ENCODE peak calls at places on chromosomes 1 and 21, in eight cellular contexts. One of them, this sample, is unnamed.

GRCh38 chr1:160032165-160032827 is 506 bp upstream of the PIGM start:
- DNase-seq in uterus: no peak
- DNase-seq in esophagus squamous epithelium: no peak
- DNase-seq in lower lobe of right lung: no peak
- DNase-seq in heart right ventricle: no peak
- DNase-seq in neural progenitor cell: peak
- DNase-seq in IMR-90: no peak
- DNase-seq in fibroblast of the aortic adventitia: peak
- DNase-seq in this sample: no peak

GRCh38 chr21:32302560-32302959 is 3.9 kb downstream of the MRAP start:
- DNase-seq in lower lobe of right lung: no peak
- DNase-seq in esophagus squamous epithelium: no peak
- DNase-seq in neural progenitor cell: no peak
- DNase-seq in fibroblast of the aortic adventitia: no peak
- DNase-seq in uterus: no peak
- DNase-seq in IMR-90: no peak
- DNase-seq in heart right ventricle: no peak
- DNase-seq in this sample: no peak

GRCh38 chr1:234579967-234580366 is 30.0 kb downstream of the IRF2BP2 start:
- DNase-seq in heart right ventricle: no peak
- DNase-seq in uterus: no peak
- DNase-seq in IMR-90: no peak
- DNase-seq in fibroblast of the aortic adventitia: no peak
- DNase-seq in esophagus squamous epithelium: no peak
- DNase-seq in neural progenitor cell: no peak
- DNase-seq in lower lobe of right lung: no peak
- DNase-seq in this sample: no peak

GRCh38 chr1:36553591-36554417 is 71.1 kb upstream of the CSF3R start:
- DNase-seq in uterus: no peak
- DNase-seq in neural progenitor cell: peak
- DNase-seq in lower lobe of right lung: peak
- DNase-seq in fibroblast of the aortic adventitia: peak
- DNase-seq in heart right ventricle: peak
- DNase-seq in esophagus squamous epithelium: no peak
- DNase-seq in IMR-90: peak
- DNase-seq in this sample: peak

GRCh38 chr1:172906778-172907592 is 143.8 kb downstream of the TNFSF18 start:
- DNase-seq in IMR-90: peak
- DNase-seq in esophagus squamous epithelium: no peak
- DNase-seq in fibroblast of the aortic adventitia: peak
- DNase-seq in heart right ventricle: no peak
- DNase-seq in lower lobe of right lung: no peak
- DNase-seq in neural progenitor cell: no peak
- DNase-seq in uterus: no peak
- DNase-seq in this sample: no peak

GRCh38 chr1:15191785-15192184 is 38.2 kb downstream of the TMEM51 start:
- DNase-seq in esophagus squamous epithelium: no peak
- DNase-seq in heart right ventricle: no peak
- DNase-seq in IMR-90: no peak
- DNase-seq in neural progenitor cell: no peak
- DNase-seq in fibroblast of the aortic adventitia: no peak
- DNase-seq in uterus: no peak
- DNase-seq in lower lobe of right lung: no peak
- DNase-seq in this sample: no peak

GRCh38 chr1:84644472-84644871 is 45.8 kb downstream of the SSX2IP start:
- DNase-seq in esophagus squamous epithelium: no peak
- DNase-seq in neural progenitor cell: no peak
- DNase-seq in uterus: no peak
- DNase-seq in IMR-90: no peak
- DNase-seq in lower lobe of right lung: no peak
- DNase-seq in fibroblast of the aortic adventitia: no peak
- DNase-seq in heart right ventricle: no peak
- DNase-seq in this sample: no peak

GRCh38 chr1:47407481-47407880 is 8.6 kb upstream of the FOXE3 start:
- DNase-seq in fibroblast of the aortic adventitia: no peak
- DNase-seq in IMR-90: peak
- DNase-seq in neural progenitor cell: no peak
- DNase-seq in heart right ventricle: no peak
- DNase-seq in esophagus squamous epithelium: no peak
- DNase-seq in lower lobe of right lung: no peak
- DNase-seq in uterus: no peak
- DNase-seq in this sample: no peak

GRCh38 chr1:110060034-110060661 is 10.3 kb downstream of the ALX3 start:
- DNase-seq in heart right ventricle: peak
- DNase-seq in uterus: peak
- DNase-seq in esophagus squamous epithelium: no peak
- DNase-seq in lower lobe of right lung: peak
- DNase-seq in IMR-90: no peak
- DNase-seq in neural progenitor cell: peak
- DNase-seq in fibroblast of the aortic adventitia: peak
- DNase-seq in this sample: no peak

GRCh38 chr1:17011439-17012307 is at the start of gene ATP13A2:
- DNase-seq in heart right ventricle: peak
- DNase-seq in neural progenitor cell: peak
- DNase-seq in esophagus squamous epithelium: no peak
- DNase-seq in uterus: peak
- DNase-seq in lower lobe of right lung: peak
- DNase-seq in fibroblast of the aortic adventitia: peak
- DNase-seq in IMR-90: peak
- DNase-seq in this sample: peak

GRCh38 chr21:46092026-46092764 is 5.7 kb upstream of the COL6A2 start:
- DNase-seq in IMR-90: peak
- DNase-seq in heart right ventricle: peak
- DNase-seq in fibroblast of the aortic adventitia: peak
- DNase-seq in uterus: peak
- DNase-seq in esophagus squamous epithelium: no peak
- DNase-seq in lower lobe of right lung: no peak
- DNase-seq in neural progenitor cell: no peak
- DNase-seq in this sample: peak

GRCh38 chr1:201703646-201704438 is 125.1 kb upstream of the IPO9 start:
- DNase-seq in fibroblast of the aortic adventitia: peak
- DNase-seq in heart right ventricle: peak
- DNase-seq in IMR-90: peak
- DNase-seq in neural progenitor cell: peak
- DNase-seq in uterus: peak
- DNase-seq in esophagus squamous epithelium: no peak
- DNase-seq in lower lobe of right lung: peak
- DNase-seq in this sample: peak

GRCh38 chr1:198631292-198631691 is 7.5 kb upstream of the PTPRC start:
- DNase-seq in neural progenitor cell: no peak
- DNase-seq in IMR-90: no peak
- DNase-seq in lower lobe of right lung: no peak
- DNase-seq in heart right ventricle: no peak
- DNase-seq in uterus: no peak
- DNase-seq in fibroblast of the aortic adventitia: no peak
- DNase-seq in esophagus squamous epithelium: no peak
- DNase-seq in this sample: no peak

GRCh38 chr1:91766883-91767282 is 119.1 kb downstream of the TGFBR3 start:
- DNase-seq in lower lobe of right lung: no peak
- DNase-seq in heart right ventricle: no peak
- DNase-seq in IMR-90: no peak
- DNase-seq in esophagus squamous epithelium: no peak
- DNase-seq in neural progenitor cell: no peak
- DNase-seq in uterus: no peak
- DNase-seq in fibroblast of the aortic adventitia: no peak
- DNase-seq in this sample: no peak

GRCh38 chr1:41626616-41627375 is 142.3 kb upstream of the EDN2 start:
- DNase-seq in uterus: no peak
- DNase-seq in fibroblast of the aortic adventitia: peak
- DNase-seq in esophagus squamous epithelium: no peak
- DNase-seq in neural progenitor cell: no peak
- DNase-seq in heart right ventricle: no peak
- DNase-seq in lower lobe of right lung: no peak
- DNase-seq in IMR-90: peak
- DNase-seq in this sample: no peak

GRCh38 chr1:224506141-224506814 is 71.7 kb upstream of the WDR26 start:
- DNase-seq in neural progenitor cell: peak
- DNase-seq in esophagus squamous epithelium: no peak
- DNase-seq in lower lobe of right lung: no peak
- DNase-seq in heart right ventricle: no peak
- DNase-seq in IMR-90: peak
- DNase-seq in fibroblast of the aortic adventitia: no peak
- DNase-seq in uterus: no peak
- DNase-seq in this sample: peak

GRCh38 chr1:10514490-10515235 is 39.9 kb downstream of the PEX14 start:
- DNase-seq in lower lobe of right lung: no peak
- DNase-seq in neural progenitor cell: peak
- DNase-seq in heart right ventricle: no peak
- DNase-seq in esophagus squamous epithelium: no peak
- DNase-seq in fibroblast of the aortic adventitia: peak
- DNase-seq in IMR-90: peak
- DNase-seq in uterus: no peak
- DNase-seq in this sample: no peak

GRCh38 chr1:43063394-43064219 is 104.9 kb upstream of the SLC2A1 start:
- DNase-seq in lower lobe of right lung: no peak
- DNase-seq in uterus: no peak
- DNase-seq in neural progenitor cell: no peak
- DNase-seq in esophagus squamous epithelium: no peak
- DNase-seq in heart right ventricle: no peak
- DNase-seq in fibroblast of the aortic adventitia: no peak
- DNase-seq in IMR-90: no peak
- DNase-seq in this sample: peak

DNA sequence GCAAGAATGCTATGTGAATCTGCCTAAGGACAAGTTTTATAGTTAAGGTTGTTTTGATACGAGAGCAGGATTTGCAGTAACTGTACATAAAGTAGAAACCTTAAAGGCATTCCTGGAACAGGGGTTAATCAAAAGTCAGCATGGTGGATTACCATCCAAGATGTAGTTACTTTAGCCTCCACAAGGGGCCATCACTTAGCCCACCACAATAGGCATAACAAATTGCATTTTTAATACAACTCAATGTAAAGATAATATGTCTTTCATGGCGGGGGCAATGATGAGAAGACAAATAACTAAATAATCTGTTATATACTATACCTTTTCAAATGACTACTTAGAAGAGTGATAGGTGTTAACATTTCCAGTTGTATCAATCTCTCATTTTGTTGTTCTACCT is 611.2 kb upstream of the ADGRL4 start:
- DNase-seq in uterus: no peak
- DNase-seq in fibroblast of the aortic adventitia: no peak
- DNase-seq in heart right ventricle: no peak
- DNase-seq in neural progenitor cell: no peak
- DNase-seq in lower lobe of right lung: no peak
- DNase-seq in esophagus squamous epithelium: no peak
- DNase-seq in IMR-90: no peak
- DNase-seq in this sample: no peak
- H3K4me3 ChIP-seq in uterus: no peak
- H3K4me3 ChIP-seq in fibroblast of the aortic adventitia: no peak
- H3K4me3 ChIP-seq in heart right ventricle: no peak
- H3K4me3 ChIP-seq in neural progenitor cell: no peak
- H3K4me3 ChIP-seq in lower lobe of right lung: no peak
- H3K4me3 ChIP-seq in esophagus squamous epithelium: no peak
- H3K4me3 ChIP-seq in IMR-90: no peak
- H3K4me3 ChIP-seq in this sample: no peak

DNA sequence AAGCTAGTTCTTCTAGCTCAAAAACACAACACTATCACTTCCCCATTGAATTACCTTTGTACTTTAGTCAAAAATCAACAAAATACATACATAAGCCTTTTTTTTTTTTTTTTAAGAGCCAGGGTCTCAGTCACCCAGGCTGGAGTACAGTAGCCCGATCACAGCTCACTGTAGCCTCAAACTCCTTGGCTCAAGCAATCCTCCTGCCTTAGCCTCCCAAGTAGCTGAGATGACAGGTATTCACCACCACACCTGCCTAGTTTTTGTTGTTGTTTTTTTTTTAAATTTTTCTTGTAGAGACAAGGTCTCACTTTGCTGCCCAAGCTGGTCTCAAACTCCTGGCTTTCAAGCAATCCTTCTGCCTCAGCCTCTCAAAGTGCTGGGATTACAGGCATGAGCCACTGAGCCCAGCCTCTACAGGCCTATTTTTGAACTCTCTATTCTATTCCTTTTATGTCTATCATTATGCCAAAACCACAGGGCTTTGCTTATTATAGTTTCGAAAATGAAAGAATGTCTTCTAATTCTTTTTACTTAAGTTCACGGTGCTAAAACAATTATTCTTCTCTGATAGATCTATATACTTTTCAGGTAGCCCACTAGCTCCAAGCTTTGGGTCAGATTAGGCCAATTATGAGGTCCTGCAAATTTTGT is 29.6 kb downstream of the GPBP1L1 start:
- DNase-seq in lower lobe of right lung: no peak
- DNase-seq in uterus: no peak
- DNase-seq in esophagus squamous epithelium: no peak
- DNase-seq in neural progenitor cell: no peak
- DNase-seq in IMR-90: no peak
- DNase-seq in fibroblast of the aortic adventitia: no peak
- DNase-seq in heart right ventricle: no peak
- DNase-seq in this sample: no peak
- H3K4me3 ChIP-seq in lower lobe of right lung: no peak
- H3K4me3 ChIP-seq in uterus: no peak
- H3K4me3 ChIP-seq in esophagus squamous epithelium: no peak
- H3K4me3 ChIP-seq in neural progenitor cell: no peak
- H3K4me3 ChIP-seq in IMR-90: no peak
- H3K4me3 ChIP-seq in fibroblast of the aortic adventitia: no peak
- H3K4me3 ChIP-seq in heart right ventricle: no peak
- H3K4me3 ChIP-seq in this sample: no peak

GRCh38 chr1:3146458-3146857 is 77.5 kb downstream of the PRDM16 start:
- DNase-seq in heart right ventricle: no peak
- DNase-seq in IMR-90: no peak
- DNase-seq in esophagus squamous epithelium: no peak
- DNase-seq in lower lobe of right lung: no peak
- DNase-seq in fibroblast of the aortic adventitia: no peak
- DNase-seq in uterus: no peak
- DNase-seq in neural progenitor cell: no peak
- DNase-seq in this sample: no peak

GRCh38 chr1:3145489-3146325 is 76.7 kb downstream of the PRDM16 start:
- DNase-seq in uterus: no peak
- DNase-seq in lower lobe of right lung: no peak
- DNase-seq in esophagus squamous epithelium: no peak
- DNase-seq in neural progenitor cell: no peak
- DNase-seq in heart right ventricle: no peak
- DNase-seq in fibroblast of the aortic adventitia: no peak
- DNase-seq in IMR-90: no peak
- DNase-seq in this sample: no peak

GRCh38 chr1:3146907-3147306 is 77.9 kb downstream of the PRDM16 start:
- DNase-seq in neural progenitor cell: no peak
- DNase-seq in fibroblast of the aortic adventitia: no peak
- DNase-seq in heart right ventricle: no peak
- DNase-seq in esophagus squamous epithelium: no peak
- DNase-seq in uterus: no peak
- DNase-seq in IMR-90: no peak
- DNase-seq in lower lobe of right lung: no peak
- DNase-seq in this sample: no peak

GRCh38 chr1:3149277-3149676 is 80.3 kb downstream of the PRDM16 start:
- DNase-seq in IMR-90: no peak
- DNase-seq in heart right ventricle: no peak
- DNase-seq in fibroblast of the aortic adventitia: no peak
- DNase-seq in esophagus squamous epithelium: no peak
- DNase-seq in neural progenitor cell: no peak
- DNase-seq in uterus: no peak
- DNase-seq in lower lobe of right lung: no peak
- DNase-seq in this sample: no peak

GRCh38 chr1:3148171-3148570 is 79.2 kb downstream of the PRDM16 start:
- DNase-seq in esophagus squamous epithelium: no peak
- DNase-seq in neural progenitor cell: no peak
- DNase-seq in fibroblast of the aortic adventitia: no peak
- DNase-seq in IMR-90: no peak
- DNase-seq in heart right ventricle: no peak
- DNase-seq in lower lobe of right lung: no peak
- DNase-seq in uterus: no peak
- DNase-seq in this sample: no peak
- H3K4me3 ChIP-seq in esophagus squamous epithelium: no peak
- H3K4me3 ChIP-seq in neural progenitor cell: no peak
- H3K4me3 ChIP-seq in fibroblast of the aortic adventitia: no peak
- H3K4me3 ChIP-seq in IMR-90: no peak
- H3K4me3 ChIP-seq in heart right ventricle: no peak
- H3K4me3 ChIP-seq in lower lobe of right lung: no peak
- H3K4me3 ChIP-seq in uterus: no peak
- H3K4me3 ChIP-seq in this sample: no peak

GRCh38 chr1:162629077-162629637 is 3.1 kb upstream of the DDR2 start:
- DNase-seq in uterus: no peak
- DNase-seq in lower lobe of right lung: no peak
- DNase-seq in neural progenitor cell: no peak
- DNase-seq in fibroblast of the aortic adventitia: no peak
- DNase-seq in IMR-90: no peak
- DNase-seq in esophagus squamous epithelium: no peak
- DNase-seq in heart right ventricle: no peak
- DNase-seq in this sample: no peak
- H3K4me3 ChIP-seq in uterus: no peak
- H3K4me3 ChIP-seq in lower lobe of right lung: no peak
- H3K4me3 ChIP-seq in neural progenitor cell: no peak
- H3K4me3 ChIP-seq in fibroblast of the aortic adventitia: no peak
- H3K4me3 ChIP-seq in IMR-90: no peak
- H3K4me3 ChIP-seq in esophagus squamous epithelium: no peak
- H3K4me3 ChIP-seq in heart right ventricle: no peak
- H3K4me3 ChIP-seq in this sample: no peak

This sample was measured in lower leg skin.